ENCODE peak calls at places on chromosomes 11 and 22, in eight cellular contexts. One of them, this sample, is unnamed.

GRCh38 chr11:86523738-86524602 is 148.4 kb downstream of the ME3 start:
- DNase-seq in H54: no peak
- DNase-seq in endothelial cell of umbilical vein: peak
- DNase-seq in GM12878: no peak
- DNase-seq in heart left ventricle: no peak
- DNase-seq in body of pancreas: peak
- DNase-seq in breast epithelium: no peak
- DNase-seq in spleen: no peak
- DNase-seq in this sample: no peak

GRCh38 chr11:73019448-73019847 is 122.7 kb downstream of the FCHSD2 start:
- DNase-seq in spleen: no peak
- DNase-seq in endothelial cell of umbilical vein: no peak
- DNase-seq in body of pancreas: no peak
- DNase-seq in GM12878: no peak
- DNase-seq in heart left ventricle: no peak
- DNase-seq in H54: no peak
- DNase-seq in breast epithelium: no peak
- DNase-seq in this sample: no peak

GRCh38 chr11:19769820-19770219 is 57.2 kb downstream of the NAV2 start:
- DNase-seq in heart left ventricle: no peak
- DNase-seq in breast epithelium: no peak
- DNase-seq in spleen: no peak
- DNase-seq in GM12878: no peak
- DNase-seq in H54: peak
- DNase-seq in endothelial cell of umbilical vein: no peak
- DNase-seq in body of pancreas: no peak
- DNase-seq in this sample: no peak

GRCh38 chr11:115463606-115464005 is 40.6 kb downstream of the CADM1 start:
- DNase-seq in spleen: no peak
- DNase-seq in H54: no peak
- DNase-seq in endothelial cell of umbilical vein: no peak
- DNase-seq in breast epithelium: no peak
- DNase-seq in GM12878: no peak
- DNase-seq in heart left ventricle: no peak
- DNase-seq in body of pancreas: no peak
- DNase-seq in this sample: no peak

GRCh38 chr11:65021003-65021402 is 6.2 kb upstream of the SNX15 start:
- DNase-seq in spleen: no peak
- DNase-seq in heart left ventricle: no peak
- DNase-seq in breast epithelium: no peak
- DNase-seq in body of pancreas: no peak
- DNase-seq in GM12878: no peak
- DNase-seq in endothelial cell of umbilical vein: no peak
- DNase-seq in H54: no peak
- DNase-seq in this sample: no peak

GRCh38 chr11:35031869-35032268 is 107.1 kb upstream of the CD44 start:
- DNase-seq in heart left ventricle: no peak
- DNase-seq in H54: no peak
- DNase-seq in GM12878: no peak
- DNase-seq in endothelial cell of umbilical vein: peak
- DNase-seq in breast epithelium: no peak
- DNase-seq in spleen: no peak
- DNase-seq in body of pancreas: no peak
- DNase-seq in this sample: no peak

GRCh38 chr11:70495351-70496310 is 97.3 kb downstream of the CTTN start:
- DNase-seq in body of pancreas: no peak
- DNase-seq in breast epithelium: no peak
- DNase-seq in spleen: peak
- DNase-seq in endothelial cell of umbilical vein: no peak
- DNase-seq in GM12878: no peak
- DNase-seq in heart left ventricle: no peak
- DNase-seq in H54: no peak
- DNase-seq in this sample: no peak

GRCh38 chr22:20131593-20131855 is at the start of gene ZDHHC8:
- DNase-seq in endothelial cell of umbilical vein: no peak
- DNase-seq in breast epithelium: no peak
- DNase-seq in GM12878: no peak
- DNase-seq in H54: no peak
- DNase-seq in spleen: peak
- DNase-seq in heart left ventricle: peak
- DNase-seq in body of pancreas: no peak
- DNase-seq in this sample: no peak

GRCh38 chr22:33227791-33228190 is 169.6 kb upstream of the SYN3 start:
- DNase-seq in H54: no peak
- DNase-seq in heart left ventricle: no peak
- DNase-seq in body of pancreas: no peak
- DNase-seq in endothelial cell of umbilical vein: no peak
- DNase-seq in spleen: no peak
- DNase-seq in GM12878: no peak
- DNase-seq in breast epithelium: no peak
- DNase-seq in this sample: no peak

GRCh38 chr11:123690490-123690889 is 36.1 kb upstream of the SCN3B start:
- DNase-seq in H54: peak
- DNase-seq in GM12878: no peak
- DNase-seq in endothelial cell of umbilical vein: no peak
- DNase-seq in spleen: no peak
- DNase-seq in body of pancreas: no peak
- DNase-seq in breast epithelium: no peak
- DNase-seq in heart left ventricle: no peak
- DNase-seq in this sample: no peak

GRCh38 chr11:120160436-120160835 is 22.5 kb upstream of the TRIM29 start:
- DNase-seq in GM12878: no peak
- DNase-seq in endothelial cell of umbilical vein: no peak
- DNase-seq in heart left ventricle: no peak
- DNase-seq in H54: no peak
- DNase-seq in body of pancreas: no peak
- DNase-seq in breast epithelium: no peak
- DNase-seq in spleen: no peak
- DNase-seq in this sample: no peak

GRCh38 chr11:34223021-34223813 is 117.8 kb downstream of the NAT10 start:
- DNase-seq in endothelial cell of umbilical vein: no peak
- DNase-seq in breast epithelium: no peak
- DNase-seq in GM12878: no peak
- DNase-seq in spleen: no peak
- DNase-seq in H54: no peak
- DNase-seq in heart left ventricle: peak
- DNase-seq in body of pancreas: peak
- DNase-seq in this sample: no peak

GRCh38 chr22:38177926-38178604 is 3.6 kb downstream of the PLA2G6 start:
- DNase-seq in spleen: no peak
- DNase-seq in endothelial cell of umbilical vein: peak
- DNase-seq in heart left ventricle: no peak
- DNase-seq in H54: peak
- DNase-seq in breast epithelium: peak
- DNase-seq in body of pancreas: peak
- DNase-seq in GM12878: no peak
- DNase-seq in this sample: no peak

GRCh38 chr22:43957871-43958270 is 2.6 kb downstream of the SAMM50 start:
- DNase-seq in endothelial cell of umbilical vein: no peak
- DNase-seq in spleen: no peak
- DNase-seq in GM12878: no peak
- DNase-seq in H54: no peak
- DNase-seq in body of pancreas: no peak
- DNase-seq in breast epithelium: no peak
- DNase-seq in heart left ventricle: no peak
- DNase-seq in this sample: no peak

GRCh38 chr11:76453248-76453647 is 8.4 kb downstream of the EMSY start:
- DNase-seq in breast epithelium: no peak
- DNase-seq in body of pancreas: no peak
- DNase-seq in H54: no peak
- DNase-seq in GM12878: no peak
- DNase-seq in heart left ventricle: no peak
- DNase-seq in endothelial cell of umbilical vein: no peak
- DNase-seq in spleen: no peak
- DNase-seq in this sample: no peak

GRCh38 chr22:41499624-41500280 is 30.8 kb downstream of the ACO2 start:
- DNase-seq in heart left ventricle: no peak
- DNase-seq in spleen: no peak
- DNase-seq in body of pancreas: no peak
- DNase-seq in H54: no peak
- DNase-seq in breast epithelium: no peak
- DNase-seq in GM12878: no peak
- DNase-seq in endothelial cell of umbilical vein: no peak
- DNase-seq in this sample: no peak

GRCh38 chr11:35723493-35724284 is 61.1 kb downstream of the TRIM44 start:
- DNase-seq in GM12878: no peak
- DNase-seq in body of pancreas: no peak
- DNase-seq in breast epithelium: no peak
- DNase-seq in spleen: no peak
- DNase-seq in heart left ventricle: no peak
- DNase-seq in H54: no peak
- DNase-seq in endothelial cell of umbilical vein: peak
- DNase-seq in this sample: no peak

DNA sequence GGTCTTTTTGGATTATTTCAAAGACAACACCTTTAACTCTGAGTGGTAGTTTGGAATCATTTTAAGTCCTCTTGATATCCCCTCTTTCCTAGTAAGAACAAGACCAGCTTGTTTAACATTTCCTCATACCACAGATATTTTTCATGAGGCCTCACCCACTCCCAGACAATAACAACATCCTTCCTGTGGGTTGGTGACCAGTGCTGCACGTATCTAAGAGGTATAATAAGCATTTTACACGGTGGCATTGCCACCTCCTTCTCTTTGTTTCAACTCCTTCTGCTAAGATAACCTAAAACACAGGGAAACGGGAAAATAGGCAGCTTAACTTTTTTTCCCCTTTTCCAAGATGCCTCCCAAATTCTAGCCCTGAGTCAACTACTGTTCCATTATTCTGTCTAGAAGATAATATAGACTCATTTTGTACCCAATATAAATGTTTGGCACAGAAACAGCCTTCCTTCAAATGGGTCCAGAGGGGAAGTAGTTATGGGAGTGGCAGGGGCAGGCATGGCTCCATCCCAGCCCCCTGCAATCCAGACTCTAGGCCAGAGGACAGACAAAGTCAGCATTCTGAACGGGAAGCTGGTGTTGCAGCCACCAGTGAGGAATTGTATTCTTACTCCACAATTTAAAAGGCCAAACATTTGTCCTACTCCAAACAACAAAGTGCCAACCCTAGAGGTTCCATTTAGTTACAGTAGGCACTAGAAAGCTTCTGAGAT is 28.5 kb downstream of the MAML2 start:
- DNase-seq in spleen: no peak
- DNase-seq in heart left ventricle: no peak
- DNase-seq in endothelial cell of umbilical vein: peak
- DNase-seq in H54: no peak
- DNase-seq in body of pancreas: no peak
- DNase-seq in GM12878: no peak
- DNase-seq in breast epithelium: peak
- DNase-seq in this sample: no peak
- TF ChIP-seq POLR2A in spleen: no peak
- TF ChIP-seq POLR2A in heart left ventricle: no peak
- TF ChIP-seq POLR2A in endothelial cell of umbilical vein: peak
- TF ChIP-seq POLR2A in H54: no peak
- TF ChIP-seq POLR2A in body of pancreas: no peak
- TF ChIP-seq POLR2A in GM12878: no peak
- TF ChIP-seq POLR2A in breast epithelium: no peak
- TF ChIP-seq POLR2A in this sample: no peak

GRCh38 chr22:27295605-27296004 is 506.0 kb downstream of the MN1 start:
- DNase-seq in breast epithelium: no peak
- DNase-seq in body of pancreas: no peak
- DNase-seq in spleen: no peak
- DNase-seq in H54: no peak
- DNase-seq in GM12878: no peak
- DNase-seq in endothelial cell of umbilical vein: no peak
- DNase-seq in heart left ventricle: no peak
- DNase-seq in this sample: no peak
- TF ChIP-seq POLR2A in breast epithelium: no peak
- TF ChIP-seq POLR2A in body of pancreas: no peak
- TF ChIP-seq POLR2A in spleen: no peak
- TF ChIP-seq POLR2A in H54: no peak
- TF ChIP-seq POLR2A in GM12878: no peak
- TF ChIP-seq POLR2A in endothelial cell of umbilical vein: no peak
- TF ChIP-seq POLR2A in heart left ventricle: no peak
- TF ChIP-seq POLR2A in this sample: no peak

GRCh38 chr22:31537019-31537535 is 40.7 kb downstream of the SFI1 start:
- DNase-seq in H54: no peak
- DNase-seq in GM12878: peak
- DNase-seq in spleen: no peak
- DNase-seq in heart left ventricle: no peak
- DNase-seq in body of pancreas: no peak
- DNase-seq in endothelial cell of umbilical vein: peak
- DNase-seq in breast epithelium: no peak
- DNase-seq in this sample: no peak

GRCh38 chr22:31544481-31545480 is 48.4 kb downstream of the SFI1 start:
- DNase-seq in heart left ventricle: no peak
- DNase-seq in spleen: no peak
- DNase-seq in H54: no peak
- DNase-seq in endothelial cell of umbilical vein: no peak
- DNase-seq in GM12878: no peak
- DNase-seq in breast epithelium: no peak
- DNase-seq in body of pancreas: no peak
- DNase-seq in this sample: no peak

GRCh38 chr22:31538815-31539214 is 42.5 kb downstream of the SFI1 start:
- DNase-seq in spleen: no peak
- DNase-seq in body of pancreas: no peak
- DNase-seq in GM12878: peak
- DNase-seq in heart left ventricle: no peak
- DNase-seq in breast epithelium: no peak
- DNase-seq in endothelial cell of umbilical vein: no peak
- DNase-seq in H54: no peak
- DNase-seq in this sample: no peak

GRCh38 chr22:31540966-31541365 is 44.6 kb downstream of the SFI1 start:
- DNase-seq in GM12878: no peak
- DNase-seq in H54: no peak
- DNase-seq in heart left ventricle: no peak
- DNase-seq in spleen: no peak
- DNase-seq in body of pancreas: no peak
- DNase-seq in breast epithelium: no peak
- DNase-seq in endothelial cell of umbilical vein: no peak
- DNase-seq in this sample: no peak
- TF ChIP-seq POLR2A in GM12878: no peak
- TF ChIP-seq POLR2A in H54: no peak
- TF ChIP-seq POLR2A in heart left ventricle: no peak
- TF ChIP-seq POLR2A in spleen: no peak
- TF ChIP-seq POLR2A in body of pancreas: no peak
- TF ChIP-seq POLR2A in breast epithelium: no peak
- TF ChIP-seq POLR2A in endothelial cell of umbilical vein: no peak
- TF ChIP-seq POLR2A in this sample: no peak

DNA sequence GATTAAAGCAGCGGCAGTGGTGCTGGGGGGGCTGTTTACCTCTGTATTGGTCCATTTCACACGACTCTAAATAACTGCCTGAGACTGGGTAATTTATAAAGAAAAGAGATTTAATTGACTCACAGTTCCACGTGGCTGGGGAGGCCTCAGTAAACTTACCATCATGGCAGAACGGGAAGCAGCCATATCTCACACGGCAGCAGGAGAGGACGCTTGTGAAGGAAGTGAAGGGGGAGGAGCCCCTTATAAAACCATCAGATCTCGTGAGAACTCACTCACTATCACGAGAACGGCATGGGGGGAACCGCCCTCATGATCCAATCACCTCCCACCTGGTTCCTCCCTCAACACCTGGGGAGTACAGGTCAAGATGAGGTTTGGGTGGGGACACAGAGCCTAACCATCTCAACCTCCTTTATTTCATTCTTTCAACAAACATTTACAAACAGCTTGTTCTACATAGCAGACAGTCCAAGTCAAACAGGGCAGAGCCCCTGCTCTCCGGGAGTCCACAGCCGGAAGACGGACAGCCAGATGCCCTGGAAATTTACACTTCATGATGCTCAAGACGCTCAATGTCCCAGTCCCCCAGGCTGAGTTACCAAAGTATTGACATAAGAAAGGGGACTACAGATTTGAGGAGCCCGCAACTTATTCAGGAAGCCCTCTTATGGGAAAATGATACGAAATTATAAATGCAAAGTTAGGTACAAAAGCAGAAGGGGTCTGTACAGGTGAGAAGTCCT is 26.3 kb upstream of the HMGXB4 start:
- DNase-seq in breast epithelium: no peak
- DNase-seq in GM12878: no peak
- DNase-seq in endothelial cell of umbilical vein: no peak
- DNase-seq in heart left ventricle: no peak
- DNase-seq in spleen: no peak
- DNase-seq in H54: no peak
- DNase-seq in body of pancreas: no peak
- DNase-seq in this sample: no peak
- TF ChIP-seq POLR2A in breast epithelium: no peak
- TF ChIP-seq POLR2A in GM12878: peak
- TF ChIP-seq POLR2A in endothelial cell of umbilical vein: no peak
- TF ChIP-seq POLR2A in heart left ventricle: no peak
- TF ChIP-seq POLR2A in spleen: no peak
- TF ChIP-seq POLR2A in H54: no peak
- TF ChIP-seq POLR2A in body of pancreas: no peak
- TF ChIP-seq POLR2A in this sample: no peak

This sample was measured in esophagus squamous epithelium.